ENCODE peak calls at places on chromosomes 4 and X, in six cellular contexts. T is MM.1S, C is pancreas, I is SJCRH30, R is lung, J is lower lobe of right lung. G is an unnamed sample.

GRCh38 chrX:69024931-69025330 is 140.3 kb downstream of the PJA1 start:
- DNase-seq in T (no peak), I (no peak), C (peak; percentile 50), R (peak; percentile 65), J (peak; percentile 77), G (no peak)

GRCh38 chr4:61277785-61278184 is 77.7 kb downstream of the ADGRL3 start:
- DNase-seq in I (no peak), C (no peak), T (no peak), J (no peak), R (no peak), G (no peak)

GRCh38 chr4:113781439-113782040 is 20.0 kb upstream of the CAMK2D start:
- DNase-seq in I (peak; percentile 52), J (no peak), T (peak; percentile 34), C (no peak), R (no peak), G (no peak)

GRCh38 chr4:45946699-45947098 is 177.2 kb downstream of the GABRG1 start:
- DNase-seq in C (no peak), I (no peak), R (no peak), T (no peak), J (no peak), G (no peak)

GRCh38 chrX:30275498-30275897 is 28.6 kb downstream of the MAGEB1 start:
- DNase-seq in I (peak; percentile 42), C (no peak), J (no peak), T (no peak), R (no peak), G (no peak)

GRCh38 chr4:3369781-3370660 is 71.7 kb upstream of the HGFAC start:
- DNase-seq in J (peak; percentile 45), C (no peak), R (no peak), T (peak; percentile 25), I (peak; percentile 76), G (peak; percentile 62)

GRCh38 chr4:122377352-122377751 is 1.5 kb upstream of the ADAD1 start:
- DNase-seq in C (no peak), R (no peak), T (no peak), J (no peak), I (no peak), G (no peak)

GRCh38 chrX:110428144-110428543 is 69.5 kb downstream of the RTL9 start:
- DNase-seq in R (no peak), C (no peak), T (no peak), I (peak; percentile 57), J (no peak), G (no peak)

GRCh38 chrX:45633419-45633818 is 432.7 kb upstream of the DIPK2B start:
- DNase-seq in J (no peak), T (no peak), I (no peak), R (no peak), C (no peak), G (no peak)

GRCh38 chrX:70452143-70452733 is 7.6 kb downstream of the DLG3 start:
- DNase-seq in I (peak; percentile 83), T (peak; percentile 47), J (peak; percentile 60), R (peak; percentile 49), C (peak; percentile 45), G (no peak)

GRCh38 chrX:108361316-108361715 is 76.9 kb downstream of the COL4A6 start:
- DNase-seq in T (no peak), I (no peak), J (no peak), R (no peak), C (no peak), G (no peak)
- H3K27me3 ChIP-seq in T (no peaks in the 10 kb centered on the region), I (no peaks in the 10 kb centered on the region), J (no peaks in the 10 kb centered on the region), R (no peaks in the 10 kb centered on the region), C (peaks cover 5% of the 10 kb centered on the region), G (no peaks in the 10 kb centered on the region)

GRCh38 chrX:31588355-31588754 is 516.5 kb upstream of the FTHL17 start:
- DNase-seq in R (no peak), C (no peak), T (no peak), J (no peak), I (no peak), G (no peak)

GRCh38 chrX:31593353-31593752 is 521.5 kb upstream of the FTHL17 start:
- DNase-seq in C (no peak), R (no peak), I (no peak), T (no peak), J (no peak), G (no peak)

GRCh38 chrX:31590581-31591113 is 518.8 kb upstream of the FTHL17 start:
- DNase-seq in R (no peak), C (no peak), T (no peak), I (peak; percentile 23), J (no peak), G (no peak)

GRCh38 chrX:31589503-31589902 is 517.7 kb upstream of the FTHL17 start:
- DNase-seq in J (no peak), T (no peak), R (no peak), I (no peak), C (no peak), G (no peak)

DNA sequence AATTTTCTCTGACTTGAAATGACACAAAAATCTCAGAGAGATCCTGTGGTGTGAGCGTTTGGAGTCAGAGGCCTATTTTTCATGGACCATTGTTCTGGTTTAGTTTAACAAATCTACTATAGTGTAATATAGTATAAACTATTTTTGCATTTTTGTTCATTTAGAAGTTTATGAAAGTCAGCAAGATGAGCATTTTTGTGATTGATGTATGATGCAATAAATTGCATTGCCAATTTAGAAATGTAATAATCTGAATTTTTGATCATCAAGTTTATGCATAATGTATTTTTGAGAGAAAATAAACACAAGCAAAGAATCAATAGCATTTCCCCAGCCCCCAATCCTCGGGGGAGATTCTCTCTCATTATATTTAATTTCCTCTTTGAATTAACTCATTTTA is 519.5 kb upstream of the FTHL17 start:
- DNase-seq in J (no peak), C (no peak), R (no peak), I (no peak), T (no peak), G (no peak)
- H3K27ac ChIP-seq in J (no peak overlapping the region), C (no peak overlapping the region), R (no peak overlapping the region), I (no peak overlapping the region), T (no peak overlapping the region), G (no peak overlapping the region)

GRCh38 chr4:168893807-168894206 is 116.2 kb downstream of the CBR4 start:
- DNase-seq in T (no peak), C (no peak), J (no peak), R (no peak), I (no peak), G (no peak)
- H3K36me3 ChIP-seq in T (no peaks in the 10 kb centered on the region), C (no peaks in the 10 kb centered on the region), J (peaks cover 78% of the 10 kb centered on the region), R (peaks cover 11% of the 10 kb centered on the region), I (peaks cover 70% of the 10 kb centered on the region), G (no peaks in the 10 kb centered on the region)

GRCh38 chr4:136476773-136477172 is 1055.5 kb downstream of the PCDH18 start:
- DNase-seq in J (no peak), R (no peak), I (no peak), T (no peak), C (no peak), G (no peak)
- H3K27me3 ChIP-seq in J (no peaks in the 10 kb centered on the region), R (no peaks in the 10 kb centered on the region), I (no peaks in the 10 kb centered on the region), T (no peaks in the 10 kb centered on the region), C (no peaks in the 10 kb centered on the region), G (no peaks in the 10 kb centered on the region)

DNA sequence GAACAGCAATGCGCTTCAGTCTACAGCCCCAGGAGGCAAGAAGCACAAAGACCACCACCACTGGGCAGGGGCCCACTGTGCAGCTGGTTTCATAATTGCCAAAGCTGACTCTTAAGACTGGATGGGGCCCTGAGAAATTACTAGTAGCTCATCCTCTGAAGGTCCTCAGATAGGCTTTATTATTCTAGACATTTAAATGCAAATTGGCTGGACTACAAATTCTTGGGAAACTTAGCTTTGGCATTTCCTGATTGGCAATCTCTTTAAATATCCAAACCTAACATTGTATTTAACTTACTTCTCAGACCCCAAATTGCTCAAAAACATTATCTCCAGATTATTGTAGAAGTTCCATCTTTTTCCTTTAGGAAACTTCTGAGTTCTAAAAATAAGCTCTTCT is 85.8 kb upstream of the GPR34 start:
- DNase-seq in C (no peak), T (no peak), R (no peak), J (no peak), I (peak; percentile 9), G (no peak)
- H3K27ac ChIP-seq in C (no peak overlapping the region), T (no peak overlapping the region), R (no peak overlapping the region), J (no peak overlapping the region), I (peak overlapping the region; percentile 84), G (no peak overlapping the region)

DNA sequence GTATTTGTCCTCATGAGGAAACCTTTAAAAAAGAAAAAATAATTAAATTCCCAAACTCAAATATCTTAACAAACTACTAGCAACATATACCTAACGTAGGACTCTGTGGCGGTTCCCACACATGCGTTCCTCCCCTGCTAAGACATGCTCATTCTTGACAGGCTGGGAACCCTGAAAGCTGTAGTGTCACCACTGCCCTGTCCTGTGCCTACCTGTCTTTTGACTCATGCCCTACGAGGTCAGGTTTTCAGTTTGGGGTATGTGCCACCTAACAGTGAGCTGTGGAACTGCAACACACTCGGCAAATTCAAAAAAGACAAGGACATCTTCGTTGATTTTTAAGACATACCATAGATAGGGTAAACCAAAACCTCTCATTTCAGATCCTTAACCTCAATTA is 17.8 kb downstream of the IDS start:
- DNase-seq in R (no peak), T (no peak), I (no peak), J (no peak), C (no peak), G (no peak)
- H3K36me3 ChIP-seq in R (peaks cover 18% of the 10 kb centered on the region), T (no peaks in the 10 kb centered on the region), I (no peaks in the 10 kb centered on the region), J (peaks cover 84% of the 10 kb centered on the region), C (no peaks in the 10 kb centered on the region), G (peaks cover 66% of the 10 kb centered on the region)